ENCODE peak calls at places on chromosomes 7 and 10, in six cellular contexts. L is progenitor cell of endocrine pancreas, M is KG1, J is A549, V is activated B cell treated with CpG ODN at 0.5 μM for 24 hours, I is brain microvascular endothelial cell. P is an unnamed sample.

GRCh38 chr10:83075395-83076072 is 1063.8 kb upstream of the GHITM start:
- DNase-seq in L (no peak), M (no peak), J (no peak), V (no peak), I (no peak), P (no peak)

GRCh38 chr7:91033574-91033973 is 230.7 kb upstream of the FZD1 start:
- DNase-seq in L (no peak), M (no peak), J (no peak), V (no peak), I (no peak), P (no peak)

GRCh38 chr7:409344-410281 is 110.0 kb downstream of the PDGFA start:
- DNase-seq in L (no peak), M (no peak), J (no peak), V (peak), I (no peak), P (no peak)

GRCh38 chr10:48456361-48456804 is 148.5 kb downstream of the ARHGAP22 start:
- DNase-seq in L (no peak), M (peak), J (no peak), V (peak), I (no peak), P (peak)

GRCh38 chr7:74615933-74616780 is 41.4 kb upstream of the GTF2I start:
- DNase-seq in L (no peak), M (no peak), J (no peak), V (no peak), I (no peak), P (no peak)

GRCh38 chr10:32028710-32029109 is 27.5 kb downstream of the KIF5B start:
- DNase-seq in L (no peak), M (no peak), J (no peak), V (no peak), I (no peak), P (no peak)

GRCh38 chr10:118374404-118374803 is 32.3 kb upstream of the FAM204A start:
- DNase-seq in L (no peak), M (no peak), J (no peak), V (no peak), I (peak), P (no peak)

GRCh38 chr10:103451871-103452713 is at the start of gene CALHM2:
- DNase-seq in L (no peak), M (no peak), J (peak), V (peak), I (peak), P (peak)

GRCh38 chr7:13687500-13687899 is 302.0 kb downstream of the ETV1 start:
- DNase-seq in L (no peak), M (no peak), J (no peak), V (no peak), I (no peak), P (no peak)

GRCh38 chr7:131183611-131184119 is 144.0 kb upstream of the MKLN1 start:
- DNase-seq in L (no peak), M (no peak), J (no peak), V (no peak), I (no peak), P (no peak)

GRCh38 chr10:124026337-124026939 is 67.0 kb downstream of the CHST15 start:
- DNase-seq in L (no peak), M (no peak), J (no peak), V (no peak), I (no peak), P (no peak)

GRCh38 chr10:58570307-58570723 is 57.6 kb downstream of the BICC1 start:
- DNase-seq in L (no peak), M (no peak), J (no peak), V (no peak), I (no peak), P (no peak)

GRCh38 chr10:88417337-88417736 is 165.8 kb downstream of the RNLS start:
- DNase-seq in L (no peak), M (no peak), J (no peak), V (no peak), I (no peak), P (no peak)

GRCh38 chr10:127840884-127841283 is 51.9 kb downstream of the CLRN3 start:
- DNase-seq in L (no peak), M (no peak), J (no peak), V (no peak), I (no peak), P (no peak)

GRCh38 chr7:28955356-28955722 is 2.8 kb downstream of the TRIL start:
- DNase-seq in L (no peak), M (no peak), J (no peak), V (no peak), I (no peak), P (no peak)

GRCh38 chr10:68992721-68993440 is 4.3 kb downstream of the KIFBP start:
- DNase-seq in L (no peak), M (no peak), J (no peak), V (no peak), I (peak), P (no peak)

GRCh38 chr10:106609466-106609865 is 555.0 kb downstream of the SORCS1 start:
- DNase-seq in L (no peak), M (no peak), J (no peak), V (no peak), I (no peak), P (no peak)

GRCh38 chr7:159061674-159062212 is 82.9 kb downstream of the VIPR2 start:
- DNase-seq in L (peak), M (no peak), J (no peak), V (no peak), I (peak), P (no peak)

GRCh38 chr7:110170762-110171161 is 920.2 kb upstream of the LRRN3 start:
- DNase-seq in L (no peak), M (no peak), J (no peak), V (no peak), I (no peak), P (no peak)

GRCh38 chr10:92419740-92420553 is 129.0 kb downstream of the MARCHF5 start:
- DNase-seq in L (no peak), M (no peak), J (no peak), V (no peak), I (peak), P (no peak)

GRCh38 chr7:22442187-22442886 is 57.7 kb downstream of the STEAP1B start:
- DNase-seq in L (no peak), M (no peak), J (no peak), V (no peak), I (no peak), P (no peak)

GRCh38 chr7:147607151-147607800 is 983.3 kb upstream of the C7orf33 start:
- DNase-seq in L (no peak), M (no peak), J (no peak), V (no peak), I (no peak), P (no peak)

GRCh38 chr7:95874541-95875265 is 102.3 kb downstream of the DYNC1I1 start:
- DNase-seq in L (no peak), M (no peak), J (no peak), V (no peak), I (no peak), P (no peak)

GRCh38 chr7:155851892-155852291 is 39.6 kb upstream of the SHH start:
- DNase-seq in L (no peak), M (no peak), J (no peak), V (no peak), I (no peak), P (no peak)

GRCh38 chr7:64098-64521 is 128.3 kb upstream of the FAM20C start:
- DNase-seq in L (no peak), M (no peak), J (peak), V (no peak), I (peak), P (peak)

GRCh38 chr10:55500931-55501559 is 700.0 kb upstream of the PCDH15 start:
- DNase-seq in L (no peak), M (no peak), J (no peak), V (no peak), I (peak), P (no peak)

GRCh38 chr10:26987851-26988250 is 112.4 kb downstream of the ANKRD26 start:
- DNase-seq in L (no peak), M (no peak), J (no peak), V (no peak), I (no peak), P (no peak)

GRCh38 chr10:3807928-3808496 is 23.0 kb upstream of the KLF6 start:
- DNase-seq in L (no peak), M (no peak), J (no peak), V (no peak), I (no peak), P (no peak)

GRCh38 chr10:17557459-17557858 is 59.7 kb downstream of the HACD1 start:
- DNase-seq in L (no peak), M (no peak), J (no peak), V (no peak), I (no peak), P (no peak)

GRCh38 chr10:71339796-71340589 is 20.9 kb downstream of the SLC29A3 start:
- DNase-seq in L (no peak), M (no peak), J (peak), V (no peak), I (no peak), P (no peak)

GRCh38 chr10:109062371-109062770 is 860.9 kb downstream of the XPNPEP1 start:
- DNase-seq in L (no peak), M (no peak), J (no peak), V (no peak), I (no peak), P (no peak)

GRCh38 chr7:159130199-159130775 is 14.4 kb downstream of the VIPR2 start:
- DNase-seq in L (no peak), M (no peak), J (no peak), V (no peak), I (no peak), P (no peak)

GRCh38 chr7:155715406-155715805 is 70.9 kb downstream of the RBM33 start:
- DNase-seq in L (no peak), M (no peak), J (no peak), V (no peak), I (no peak), P (no peak)